ENCODE peak calls at places on chromosomes 7 and 10, in nine cellular contexts. Z, R, H, F, L, Q, K, P and I are unnamed samples.
A peak's percentile ranks its signal among the peaks of the same experiment; 100 is the strongest.

GRCh38 chr7:55120501-55121198 is 101.8 kb downstream of the EGFR start:
- DNase-seq in L (no peak), Q (no peak), H (no peak), P (no peak), K (no peak), Z (no peak), R (peak; percentile 91), F (no peak), I (no peak)

GRCh38 chr7:43465581-43466554 is 117.0 kb upstream of the STK17A start:
- DNase-seq in K (no peak), Z (no peak), P (no peak), Q (no peak), R (no peak), L (no peak), F (no peak), H (no peak), I (no peak)

GRCh38 chr10:17585001-17585400 is 32.2 kb downstream of the HACD1 start:
- DNase-seq in Z (no peak), F (no peak), P (no peak), H (peak; percentile 4), K (no peak), L (no peak), R (no peak), Q (no peak), I (no peak)

GRCh38 chr7:17415955-17416354 is 117.5 kb downstream of the AHR start:
- DNase-seq in Z (no peak), H (no peak), F (no peak), K (no peak), R (no peak), L (no peak), P (no peak), Q (no peak), I (no peak)

GRCh38 chr10:31069411-31069810 is 37.7 kb upstream of the ZNF438 start:
- DNase-seq in Z (no peak), P (no peak), Q (no peak), F (no peak), K (peak; percentile 45), L (no peak), H (no peak), R (peak; percentile 27), I (no peak)

GRCh38 chr7:98254951-98255610 is 3.0 kb upstream of the TECPR1 start:
- DNase-seq in K (no peak), Q (no peak), F (no peak), H (no peak), L (no peak), P (no peak), R (peak; percentile 60), Z (no peak), I (no peak)

GRCh38 chr7:55884321-55884720 is 2.9 kb upstream of the ZNF713 start:
- DNase-seq in L (no peak), P (no peak), H (no peak), F (no peak), Q (no peak), R (no peak), Z (no peak), K (no peak), I (no peak)

GRCh38 chr10:132591166-132591971 is 53.8 kb downstream of the INPP5A start:
- DNase-seq in P (peak; percentile 76), H (no peak), Q (no peak), K (no peak), L (no peak), F (no peak), R (peak; percentile 26), Z (no peak), I (peak; percentile 46)

GRCh38 chr10:70441877-70442205 is 360 bp upstream of the NODAL start:
- DNase-seq in L (no peak), R (no peak), Q (no peak), P (peak; percentile 61), F (no peak), K (peak; percentile 21), H (no peak), Z (no peak), I (no peak)

GRCh38 chr7:44965441-44965903 is 13.3 kb downstream of the MYO1G start:
- DNase-seq in K (no peak), R (no peak), P (no peak), L (no peak), Z (no peak), H (no peak), Q (no peak), F (no peak), I (no peak)

GRCh38 chr10:8616166-8616565 is 561.7 kb downstream of the GATA3 start:
- DNase-seq in K (no peak), H (no peak), L (no peak), F (no peak), P (no peak), Z (no peak), R (no peak), Q (no peak), I (peak; percentile 32)

GRCh38 chr10:59206204-59206720 is 29.8 kb downstream of the PHYHIPL start:
- DNase-seq in K (no peak), L (no peak), R (no peak), Z (no peak), F (no peak), P (no peak), Q (no peak), H (no peak), I (no peak)